ENCODE peak calls at places on chromosome 4, in ten cellular contexts. V is fibroblast of the aortic adventitia, U is kidney, C is cardiac muscle cell, E is lower lobe of right lung, S is nucleus accumbens, D is right atrium auricular region, N is T-cell, T is NCI-H774, R is progenitor cell of endocrine pancreas. P is an unnamed sample.

GRCh38 chr4:139704915-139705485 is 39.4 kb downstream of the MGST2 start:
- DNase-seq in N (no peak), R (no peak), V (peak; percentile 27), T (no peak), D (no peak), C (peak; percentile 31), U (no peak), E (no peak), S (no peak), P (no peak)

GRCh38 chr4:165077034-165077578 is 23.4 kb downstream of the TRIM75 start:
- DNase-seq in E (no peak), S (no peak), C (no peak), U (no peak), R (no peak), V (no peak), N (no peak), D (peak; percentile 18), T (no peak), P (no peak)

GRCh38 chr4:181821039-181822004 is 421.9 kb upstream of the TENM3 start:
- DNase-seq in D (no peak), T (peak; percentile 13), E (no peak), C (peak; percentile 22), V (peak; percentile 40), S (no peak), U (no peak), R (no peak), N (no peak), P (no peak)

GRCh38 chr4:7805533-7806079 is 134.1 kb downstream of the AFAP1 start:
- DNase-seq in R (no peak), V (peak; percentile 98), U (peak; percentile 85), D (peak; percentile 79), N (no peak), E (peak; percentile 85), T (peak; percentile 6), C (peak; percentile 98), S (no peak), P (no peak)

GRCh38 chr4:152462715-152463114 is 73.2 kb downstream of the FBXW7 start:
- DNase-seq in E (no peak), C (peak; percentile 35), S (no peak), D (no peak), V (peak; percentile 23), R (no peak), N (no peak), U (no peak), T (no peak), P (no peak)

GRCh38 chr4:36411338-36411737 is 129.9 kb downstream of the DTHD1 start:
- DNase-seq in C (no peak), S (no peak), N (no peak), V (no peak), D (no peak), U (no peak), E (no peak), T (no peak), R (no peak), P (no peak)

GRCh38 chr4:182662551-182662950 is 254.6 kb downstream of the DCTD start:
- DNase-seq in N (no peak), D (no peak), R (no peak), C (no peak), T (no peak), V (no peak), U (no peak), E (no peak), S (no peak), P (no peak)

GRCh38 chr4:48262484-48262883 is 7.2 kb downstream of the TEC start:
- DNase-seq in N (no peak), T (no peak), E (no peak), D (no peak), R (no peak), U (no peak), S (no peak), C (no peak), V (no peak), P (no peak)

GRCh38 chr4:80407246-80407645 is 71.7 kb downstream of the CFAP299 start:
- DNase-seq in E (no peak), C (peak; percentile 25), D (no peak), T (no peak), V (peak; percentile 95), U (no peak), N (no peak), R (no peak), S (no peak), P (no peak)

GRCh38 chr4:149234798-149235197 is 580.8 kb downstream of the IQCM start:
- DNase-seq in V (no peak), C (no peak), T (no peak), E (no peak), U (no peak), D (no peak), N (no peak), R (no peak), S (no peak), P (no peak)

GRCh38 chr4:18397681-18398080 is 376.1 kb upstream of the LCORL start:
- DNase-seq in C (no peak), R (no peak), U (no peak), T (no peak), S (no peak), E (no peak), D (no peak), N (no peak), V (no peak), P (no peak)